ENCODE peak calls at places on chromosomes 12 and 14, in four cellular contexts. X is GM23338, F is endothelial cell of umbilical vein, U is fibroblast of lung. A is an unnamed sample. For H3K27me3, the result is how much of the 10 kb centered on the place peaks cover.

GRCh38 chr14:78143489-78144145 is 26.6 kb upstream of the NRXN3 start:
- DNase-seq in X (no peak), F (no peak), U (peak), A (peak)

GRCh38 chr14:40697221-40697620 is 909.5 kb upstream of the LRFN5 start:
- DNase-seq in F (no peak), X (no peak), U (peak), A (no peak)

GRCh38 chr12:3119745-3120660 is 42.8 kb downstream of the TSPAN9 start:
- DNase-seq in U (peak), X (no peak), F (no peak), A (no peak)

GRCh38 chr14:45135181-45135580 is 549 bp upstream of the FANCM start:
- DNase-seq in F (no peak), X (no peak), U (peak), A (no peak)

GRCh38 chr14:21680072-21680471 is 6.5 kb upstream of the OR4E1 start:
- DNase-seq in U (peak), F (peak), X (no peak), A (no peak)

GRCh38 chr12:50246159-50246865 is 37.0 kb downstream of the LIMA1 start:
- DNase-seq in X (no peak), F (no peak), U (no peak), A (no peak)

GRCh38 chr12:26721800-26722199 is 111.2 kb downstream of the ITPR2 start:
- DNase-seq in U (no peak), X (no peak), F (peak), A (no peak)

GRCh38 chr14:50340945-50341344 is 28.8 kb downstream of the DMAC2L start:
- DNase-seq in X (peak), U (no peak), F (no peak), A (no peak)

GRCh38 chr14:63857467-63858030 is 4.7 kb downstream of the SYNE2 start:
- DNase-seq in X (no peak), F (no peak), U (peak), A (no peak)

GRCh38 chr14:75200451-75200850 is 24.0 kb upstream of the TMED10 start:
- DNase-seq in U (no peak), X (no peak), F (no peak), A (peak)

GRCh38 chr12:65826513-65827171 is 2.4 kb downstream of the HMGA2 start:
- DNase-seq in F (peak), X (peak), U (peak), A (no peak)

GRCh38 chr12:26339976-26340375 is 144.6 kb downstream of the SSPN start:
- DNase-seq in F (no peak), U (no peak), X (no peak), A (no peak)

GRCh38 chr14:55662757-55663156 is 82.8 kb downstream of the KTN1 start:
- DNase-seq in F (no peak), U (no peak), X (no peak), A (no peak)

GRCh38 chr12:91778938-91779400 is 366.7 kb downstream of the BTG1 start:
- DNase-seq in U (peak), F (peak), X (no peak), A (peak)

GRCh38 chr12:1696800-1697199 is 5.9 kb downstream of the ADIPOR2 start:
- DNase-seq in F (no peak), U (no peak), X (no peak), A (no peak)

GRCh38 chr12:53803194-53803593 is 51.4 kb upstream of the CISTR start:
- DNase-seq in F (no peak), U (no peak), X (no peak), A (no peak)
- H3K27me3 ChIP-seq in F (under half), U (under half), X (under half), A (under half)

GRCh38 chr12:131018808-131019397 is 65.2 kb downstream of the ADGRD1 start:
- DNase-seq in X (no peak), F (no peak), U (no peak), A (no peak)
- TF ChIP-seq EZH2 in X (no peak), F (no peak), U (no peak), A (no peak)

DNA sequence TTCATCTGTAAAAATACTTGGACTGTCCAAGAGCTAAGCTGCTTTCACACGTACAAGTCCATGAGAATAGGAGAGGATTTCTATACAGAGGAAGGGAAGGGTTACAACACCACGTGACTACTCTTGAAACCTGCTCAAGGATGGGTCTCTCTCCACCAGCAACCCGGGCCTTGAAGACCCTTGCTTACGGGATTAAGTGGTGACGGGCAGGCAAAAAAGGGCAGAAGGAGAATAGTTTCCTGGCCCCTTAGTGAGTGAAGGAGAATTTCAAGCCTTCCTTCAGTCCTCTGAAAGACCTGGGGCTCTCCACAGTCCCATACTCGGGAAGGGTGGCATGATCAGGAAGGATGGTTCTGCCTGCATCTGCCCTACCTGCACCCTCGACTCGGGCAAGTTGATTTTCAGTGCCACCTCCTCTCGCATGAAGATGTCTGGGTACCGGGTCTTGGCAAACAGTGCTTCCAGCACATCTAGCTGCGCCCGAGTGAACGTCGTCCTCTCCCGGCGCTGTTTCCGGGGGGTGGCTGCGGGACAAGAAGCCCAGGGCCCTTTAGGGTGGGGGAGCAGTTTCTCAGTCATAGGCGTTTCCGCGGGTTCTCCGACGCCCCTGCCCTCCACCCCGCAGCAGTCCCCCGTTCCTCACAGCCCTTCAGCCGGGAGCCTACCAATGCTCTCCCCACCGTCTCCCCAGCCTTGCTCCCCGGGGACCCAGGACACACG is 6.3 kb downstream of the OTX2 start:
- DNase-seq in X (peak), F (no peak), U (no peak), A (no peak)
- H3K27me3 ChIP-seq in X (half or more), F (half or more), U (under half), A (half or more)

DNA sequence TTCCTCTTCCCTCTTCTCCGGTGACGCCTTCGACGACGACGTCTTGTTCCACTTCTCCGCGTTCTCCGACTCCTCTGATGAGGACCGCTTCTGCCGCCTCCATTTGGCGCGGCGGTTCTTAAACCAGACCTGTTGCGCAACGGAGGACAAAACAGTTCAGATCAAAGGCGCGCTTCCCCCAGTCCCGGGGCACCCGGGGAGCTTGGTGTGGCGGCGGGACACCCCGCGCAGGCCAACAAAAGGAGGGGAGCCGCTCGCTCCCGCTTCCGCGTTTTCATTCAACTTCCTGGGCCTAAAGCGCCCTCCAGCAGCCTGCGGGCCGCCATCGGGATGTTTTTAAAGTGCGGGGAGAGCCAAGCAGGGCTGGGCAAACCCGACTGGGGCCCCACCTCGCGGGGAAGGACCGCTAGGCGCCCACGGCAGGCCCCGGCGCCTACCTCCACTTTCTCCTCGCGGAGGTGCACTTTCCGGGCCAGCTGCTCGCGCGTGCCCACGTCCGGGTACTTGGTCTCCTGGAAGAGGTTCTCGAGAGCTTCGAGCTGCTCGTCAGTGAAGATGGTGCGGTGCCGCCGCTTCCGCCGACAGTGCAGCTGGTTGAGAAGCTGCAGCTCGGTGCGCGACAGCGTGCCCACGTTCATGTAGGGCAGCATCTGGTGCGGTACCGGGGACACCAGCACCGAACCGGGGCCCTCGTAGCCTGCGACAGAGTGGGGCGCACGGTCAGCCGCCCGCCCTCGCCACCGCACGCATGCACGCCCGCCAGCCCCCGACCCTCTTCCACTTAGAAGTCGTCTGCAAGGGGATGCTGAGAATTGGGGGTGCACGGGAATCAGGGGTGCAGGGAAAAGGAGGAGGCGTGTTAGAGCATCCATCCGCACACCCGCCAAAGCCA is 1.1 kb downstream of the GSC start:
- DNase-seq in F (no peak), X (peak), U (no peak), A (no peak)
- TF ChIP-seq EZH2 in F (peak), X (peak), U (no peak), A (no peak)

GRCh38 chr12:42237853-42238239 is 202 bp downstream of the YAF2 start:
- DNase-seq in U (no peak), F (no peak), X (no peak), A (no peak)

GRCh38 chr12:42238240-42239140 is at the start of gene YAF2:
- DNase-seq in F (peak), U (peak), X (peak), A (no peak)

GRCh38 chr12:42237052-42237852 is 796 bp downstream of the YAF2 start:
- DNase-seq in F (peak), X (peak), U (peak), A (no peak)

GRCh38 chr12:42236017-42236416 is 2.0 kb downstream of the YAF2 start:
- DNase-seq in U (peak), X (no peak), F (no peak), A (no peak)

GRCh38 chr12:42240131-42240750 is 2.2 kb upstream of the YAF2 start:
- DNase-seq in X (peak), F (no peak), U (no peak), A (no peak)
- H3K27me3 ChIP-seq in X (half or more), F (under half), U (under half), A (under half)

DNA sequence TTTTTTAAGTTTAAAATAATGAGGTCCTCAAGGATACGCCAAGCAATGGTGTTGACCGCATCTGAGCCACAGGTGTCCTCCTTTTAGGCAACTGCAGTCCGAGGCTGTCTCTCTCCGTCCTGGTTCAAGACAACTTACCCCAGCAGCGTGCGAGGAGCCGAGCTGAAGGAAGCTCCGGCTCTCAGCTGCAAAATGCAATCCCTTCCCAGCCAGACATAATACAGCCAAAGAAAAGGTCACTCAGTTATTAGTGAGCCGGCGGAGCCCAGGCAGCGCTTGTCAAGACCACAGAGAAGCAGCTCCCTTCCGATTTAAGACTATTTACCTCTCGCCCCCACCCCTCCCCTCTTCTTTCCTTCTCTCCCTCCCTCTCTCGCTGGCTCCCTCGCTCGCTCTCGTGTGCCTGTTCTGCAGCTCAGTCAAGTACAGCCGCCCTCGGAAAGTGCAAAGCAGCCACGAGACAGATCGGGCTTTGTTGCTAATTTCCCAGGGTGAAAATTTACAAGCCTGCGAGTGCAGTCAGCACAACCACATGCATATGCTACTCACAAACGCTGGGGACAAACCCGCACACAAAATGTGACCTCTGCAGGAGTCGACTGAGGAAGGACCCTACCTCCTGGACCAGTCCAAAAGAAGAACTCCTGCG is 363 bp upstream of the LMO3 start:
- DNase-seq in U (peak), X (peak), F (peak), A (no peak)
- TF ChIP-seq EZH2 in U (no peak), X (no peak), F (no peak), A (peak)

GRCh38 chr14:36938678-36939077 is 233.7 kb downstream of the SLC25A21 start:
- DNase-seq in U (no peak), X (no peak), F (no peak), A (no peak)
- H3K27me3 ChIP-seq in U (under half), X (under half), F (under half), A (under half)

GRCh38 chr12:57460457-57461325 is 1.1 kb downstream of the GLI1 start:
- DNase-seq in X (peak), F (no peak), U (no peak), A (no peak)
- TF ChIP-seq EZH2 in X (no peak), F (no peak), U (no peak), A (no peak)

DNA sequence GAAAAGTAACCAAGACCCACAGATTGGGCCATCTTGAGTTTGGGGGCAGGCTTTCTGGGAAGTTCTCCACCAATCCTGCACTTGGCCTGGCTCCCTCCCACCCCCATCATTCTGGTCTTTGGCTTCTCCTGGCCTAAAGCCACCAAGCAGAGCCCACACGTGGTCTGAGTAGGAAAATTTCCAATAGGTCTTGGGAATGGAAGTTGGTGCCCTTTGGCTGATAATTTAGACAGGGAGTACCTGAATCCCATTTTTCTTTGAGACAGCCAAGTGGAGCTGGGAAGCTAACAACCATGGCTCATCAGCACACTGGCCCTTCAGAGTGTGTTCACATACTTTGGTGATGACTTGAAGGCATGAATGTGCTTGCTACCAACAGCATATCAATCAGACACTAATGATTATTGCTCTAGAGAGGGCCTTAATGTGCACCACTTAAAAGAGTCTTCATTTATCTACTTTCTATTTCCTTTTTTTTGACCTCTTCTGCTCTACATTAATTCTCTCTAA is 156.0 kb downstream of the EGLN3 start:
- DNase-seq in F (peak), U (peak), X (no peak), A (peak)
- H3K27me3 ChIP-seq in F (under half), U (under half), X (under half), A (under half)

DNA sequence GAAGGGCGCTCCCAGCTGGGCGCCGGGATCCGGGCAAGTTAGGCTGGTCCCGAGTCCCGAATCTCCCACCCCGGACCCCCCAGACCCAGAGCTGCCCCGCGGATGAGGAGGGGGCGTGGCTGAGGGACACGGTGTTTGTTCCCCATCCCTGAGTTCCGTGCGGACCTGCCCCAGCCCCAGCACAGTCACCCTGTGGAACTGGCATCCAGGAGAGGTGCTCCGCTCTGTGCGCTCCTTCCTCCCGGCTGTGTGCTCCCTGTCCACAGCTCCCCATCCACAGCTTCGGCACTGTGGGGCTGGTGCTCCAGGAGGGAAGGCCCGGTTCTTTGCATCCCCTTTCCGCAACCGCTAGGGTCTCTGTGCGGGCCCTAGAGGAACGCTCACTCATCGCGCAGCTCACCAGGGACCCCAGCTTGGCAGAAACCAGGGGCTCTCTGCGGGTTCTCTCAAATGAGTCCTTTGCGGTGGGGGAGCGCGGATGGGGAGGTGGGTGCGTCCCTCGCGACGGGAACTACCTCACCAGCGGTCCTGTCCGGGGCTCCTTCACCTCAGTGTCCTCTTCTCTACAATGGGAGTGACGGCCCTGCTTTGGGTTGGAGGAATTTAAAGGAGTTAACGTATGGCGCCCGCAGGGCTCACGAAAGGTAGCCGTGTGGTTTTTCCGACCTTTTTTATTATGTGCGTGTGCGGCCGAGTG is 829 bp downstream of the TMEM132C start:
- DNase-seq in F (no peak), X (peak), U (no peak), A (no peak)
- TF ChIP-seq EZH2 in F (no peak), X (peak), U (no peak), A (peak)